ENCODE peak calls at places on chromosome 5, in nine cellular contexts. E, F, W, J, I, G, S, Y and L are unnamed samples.

GRCh38 chr5:40717281-40717680 is 37.6 kb downstream of the PTGER4 start:
- DNase-seq in E (no peak), F (peak), W (no peak), J (no peak), I (no peak), G (no peak), S (no peak), Y (no peak), L (peak)

GRCh38 chr5:40478766-40479165 is 200.9 kb upstream of the PTGER4 start:
- DNase-seq in E (no peak), F (no peak), W (no peak), J (no peak), I (no peak), G (no peak), S (no peak), Y (no peak), L (no peak)

GRCh38 chr5:159552751-159553150 is 222.5 kb upstream of the IL12B start:
- DNase-seq in E (no peak), F (peak), W (no peak), J (no peak), I (no peak), G (no peak), S (no peak), Y (no peak), L (peak)

GRCh38 chr5:9197881-9198260 is 348.0 kb downstream of the SEMA5A start:
- DNase-seq in E (no peak), F (no peak), W (peak), J (peak), I (no peak), G (no peak), S (no peak), Y (no peak), L (no peak)

GRCh38 chr5:126778675-126779403 is 1.9 kb downstream of the LMNB1 start:
- DNase-seq in E (no peak), F (no peak), W (no peak), J (no peak), I (no peak), G (no peak), S (no peak), Y (no peak), L (no peak)

GRCh38 chr5:177364159-177364962 is 6.6 kb downstream of the RGS14 start:
- DNase-seq in E (no peak), F (no peak), W (peak), J (peak), I (no peak), G (no peak), S (no peak), Y (no peak), L (no peak)

GRCh38 chr5:68730220-68731010 is 363.4 kb upstream of the SLC30A5 start:
- DNase-seq in E (no peak), F (peak), W (no peak), J (no peak), I (no peak), G (no peak), S (no peak), Y (peak), L (peak)

GRCh38 chr5:87393331-87393730 is 19.4 kb downstream of the CCNH start:
- DNase-seq in E (no peak), F (peak), W (no peak), J (no peak), I (no peak), G (no peak), S (no peak), Y (no peak), L (peak)